ENCODE peak calls at places on chromosomes 2 and 18, in nine cellular contexts. One of them, this sample, is unnamed.

GRCh38 chr18:53745228-53745967 is 479.1 kb downstream of the MBD2 start:
- DNase-seq in astrocyte: no peak
- DNase-seq in bronchial epithelial cell: peak; percentile 90
- DNase-seq in spleen: no peak
- DNase-seq in IMR-90: no peak
- DNase-seq in aorta: no peak
- DNase-seq in fibroblast of lung: peak; percentile 3
- DNase-seq in AG10803: peak; percentile 16
- DNase-seq in foreskin fibroblast: peak; percentile 29
- DNase-seq in this sample: no peak

GRCh38 chr18:36485772-36486171 is 188.3 kb downstream of the FHOD3 start:
- DNase-seq in astrocyte: no peak
- DNase-seq in bronchial epithelial cell: peak; percentile 49
- DNase-seq in spleen: no peak
- DNase-seq in IMR-90: no peak
- DNase-seq in aorta: no peak
- DNase-seq in fibroblast of lung: no peak
- DNase-seq in AG10803: no peak
- DNase-seq in foreskin fibroblast: no peak
- DNase-seq in this sample: no peak

GRCh38 chr18:23583071-23583865 is 3.0 kb downstream of the NPC1 start:
- DNase-seq in astrocyte: no peak
- DNase-seq in bronchial epithelial cell: no peak
- DNase-seq in spleen: no peak
- DNase-seq in IMR-90: no peak
- DNase-seq in aorta: no peak
- DNase-seq in fibroblast of lung: no peak
- DNase-seq in AG10803: no peak
- DNase-seq in foreskin fibroblast: no peak
- DNase-seq in this sample: no peak

GRCh38 chr2:167924556-167924955 is 322.8 kb downstream of the STK39 start:
- DNase-seq in astrocyte: no peak
- DNase-seq in bronchial epithelial cell: no peak
- DNase-seq in spleen: no peak
- DNase-seq in IMR-90: no peak
- DNase-seq in aorta: no peak
- DNase-seq in fibroblast of lung: no peak
- DNase-seq in AG10803: no peak
- DNase-seq in foreskin fibroblast: no peak
- DNase-seq in this sample: no peak

GRCh38 chr2:159201321-159202063 is 85.0 kb downstream of the WDSUB1 start:
- DNase-seq in astrocyte: no peak
- DNase-seq in bronchial epithelial cell: no peak
- DNase-seq in spleen: peak; percentile 73
- DNase-seq in IMR-90: peak; percentile 78
- DNase-seq in aorta: no peak
- DNase-seq in fibroblast of lung: peak; percentile 21
- DNase-seq in AG10803: peak; percentile 49
- DNase-seq in foreskin fibroblast: no peak
- DNase-seq in this sample: no peak

GRCh38 chr2:45806563-45807358 is 155.3 kb downstream of the PRKCE start:
- DNase-seq in astrocyte: no peak
- DNase-seq in bronchial epithelial cell: no peak
- DNase-seq in spleen: no peak
- DNase-seq in IMR-90: no peak
- DNase-seq in aorta: no peak
- DNase-seq in fibroblast of lung: no peak
- DNase-seq in AG10803: no peak
- DNase-seq in foreskin fibroblast: no peak
- DNase-seq in this sample: no peak

GRCh38 chr18:40371673-40372072 is 1583.4 kb upstream of the PIK3C3 start:
- DNase-seq in astrocyte: peak; percentile 72
- DNase-seq in bronchial epithelial cell: peak; percentile 96
- DNase-seq in spleen: no peak
- DNase-seq in IMR-90: peak; percentile 83
- DNase-seq in aorta: no peak
- DNase-seq in fibroblast of lung: peak; percentile 79
- DNase-seq in AG10803: peak; percentile 57
- DNase-seq in foreskin fibroblast: peak; percentile 87
- DNase-seq in this sample: no peak

GRCh38 chr2:207487650-207488315 is 42.0 kb upstream of the CREB1 start:
- DNase-seq in astrocyte: peak; percentile 90
- DNase-seq in bronchial epithelial cell: peak; percentile 73
- DNase-seq in spleen: no peak
- DNase-seq in IMR-90: peak; percentile 95
- DNase-seq in aorta: no peak
- DNase-seq in fibroblast of lung: peak; percentile 93
- DNase-seq in AG10803: peak; percentile 94
- DNase-seq in foreskin fibroblast: peak; percentile 81
- DNase-seq in this sample: no peak

GRCh38 chr18:72342933-72343332 is 201.2 kb downstream of the CBLN2 start:
- DNase-seq in astrocyte: peak; percentile 2
- DNase-seq in bronchial epithelial cell: no peak
- DNase-seq in spleen: no peak
- DNase-seq in IMR-90: no peak
- DNase-seq in aorta: no peak
- DNase-seq in fibroblast of lung: peak; percentile 11
- DNase-seq in AG10803: peak; percentile 8
- DNase-seq in foreskin fibroblast: peak; percentile 62
- DNase-seq in this sample: no peak

DNA sequence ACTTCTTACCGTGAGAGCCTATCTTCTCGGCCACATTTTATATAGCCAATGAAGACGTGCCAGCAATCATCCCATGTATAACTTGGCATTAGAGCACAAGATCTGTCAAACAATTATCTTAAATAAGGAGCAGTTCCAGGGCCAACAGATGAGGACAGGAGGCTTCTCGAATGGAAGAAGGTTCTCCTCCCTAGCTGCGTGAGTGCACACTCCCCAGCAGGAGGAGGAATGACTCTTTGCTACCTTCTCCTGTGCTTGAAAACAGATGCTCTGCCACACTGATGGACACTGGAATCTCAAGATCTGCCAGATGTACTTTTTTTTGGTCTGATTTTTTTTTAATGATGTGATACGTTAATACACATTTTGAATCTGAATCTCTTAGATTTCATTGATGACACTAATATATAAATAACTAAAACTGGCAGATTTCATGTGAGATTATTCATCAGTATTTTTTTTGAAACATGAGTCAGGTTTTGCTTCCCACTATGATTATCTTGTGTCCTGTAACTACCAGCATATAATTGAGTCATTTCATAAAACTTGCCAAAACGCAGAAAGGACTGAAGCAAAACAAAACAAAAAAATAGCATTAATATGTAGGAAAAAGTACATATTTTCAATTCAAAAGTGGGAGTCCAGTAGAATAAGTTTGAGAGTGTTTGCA is 626 bp upstream of the VIT start:
- DNase-seq in astrocyte: peak; percentile 65
- DNase-seq in bronchial epithelial cell: peak; percentile 85
- DNase-seq in spleen: no peak
- DNase-seq in IMR-90: peak; percentile 73
- DNase-seq in aorta: no peak
- DNase-seq in fibroblast of lung: peak; percentile 73
- DNase-seq in AG10803: peak; percentile 78
- DNase-seq in foreskin fibroblast: peak; percentile 59
- DNase-seq in this sample: no peak
- H3K4me3 ChIP-seq in astrocyte: no peak overlapping the region
- H3K4me3 ChIP-seq in bronchial epithelial cell: no peak overlapping the region
- H3K4me3 ChIP-seq in spleen: no peak overlapping the region
- H3K4me3 ChIP-seq in IMR-90: no peak overlapping the region
- H3K4me3 ChIP-seq in aorta: no peak overlapping the region
- H3K4me3 ChIP-seq in fibroblast of lung: no peak overlapping the region
- H3K4me3 ChIP-seq in AG10803: peak overlapping the region; percentile 64
- H3K4me3 ChIP-seq in foreskin fibroblast: peak overlapping the region; percentile 51
- H3K4me3 ChIP-seq in this sample: peak overlapping the region; percentile 55

DNA sequence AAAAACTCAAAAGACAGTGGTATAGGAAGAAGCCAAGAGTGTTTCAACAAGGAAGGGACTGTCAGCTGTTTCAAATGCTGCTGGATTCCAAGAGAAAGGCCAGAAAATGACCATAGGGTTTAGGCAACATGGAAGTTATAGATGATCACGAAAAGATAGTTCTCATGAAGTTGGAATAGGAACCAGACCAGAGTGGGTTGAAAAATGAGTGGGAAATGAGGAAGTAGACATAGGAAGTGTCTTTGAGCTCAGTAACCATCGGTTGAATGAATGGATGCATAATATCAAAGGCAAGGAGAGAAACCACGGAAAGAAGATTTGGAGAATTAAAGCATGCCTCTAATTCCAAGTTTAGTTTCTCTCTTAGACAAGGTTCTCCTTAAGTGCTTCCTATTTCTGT is 1.3 kb downstream of the NCAPH start:
- DNase-seq in astrocyte: no peak
- DNase-seq in bronchial epithelial cell: no peak
- DNase-seq in spleen: no peak
- DNase-seq in IMR-90: no peak
- DNase-seq in aorta: no peak
- DNase-seq in fibroblast of lung: no peak
- DNase-seq in AG10803: no peak
- DNase-seq in foreskin fibroblast: no peak
- DNase-seq in this sample: no peak
- H3K4me3 ChIP-seq in astrocyte: peak overlapping the region; percentile 92
- H3K4me3 ChIP-seq in bronchial epithelial cell: no peak overlapping the region
- H3K4me3 ChIP-seq in spleen: no peak overlapping the region
- H3K4me3 ChIP-seq in IMR-90: no peak overlapping the region
- H3K4me3 ChIP-seq in aorta: no peak overlapping the region
- H3K4me3 ChIP-seq in fibroblast of lung: no peak overlapping the region
- H3K4me3 ChIP-seq in AG10803: no peak overlapping the region
- H3K4me3 ChIP-seq in foreskin fibroblast: no peak overlapping the region
- H3K4me3 ChIP-seq in this sample: no peak overlapping the region

GRCh38 chr2:64213607-64214275 is 69.5 kb upstream of the PELI1 start:
- DNase-seq in astrocyte: no peak
- DNase-seq in bronchial epithelial cell: no peak
- DNase-seq in spleen: no peak
- DNase-seq in IMR-90: no peak
- DNase-seq in aorta: no peak
- DNase-seq in fibroblast of lung: no peak
- DNase-seq in AG10803: no peak
- DNase-seq in foreskin fibroblast: no peak
- DNase-seq in this sample: no peak
- H3K4me3 ChIP-seq in astrocyte: no peak overlapping the region
- H3K4me3 ChIP-seq in bronchial epithelial cell: no peak overlapping the region
- H3K4me3 ChIP-seq in spleen: no peak overlapping the region
- H3K4me3 ChIP-seq in IMR-90: no peak overlapping the region
- H3K4me3 ChIP-seq in aorta: no peak overlapping the region
- H3K4me3 ChIP-seq in fibroblast of lung: no peak overlapping the region
- H3K4me3 ChIP-seq in AG10803: no peak overlapping the region
- H3K4me3 ChIP-seq in foreskin fibroblast: no peak overlapping the region
- H3K4me3 ChIP-seq in this sample: no peak overlapping the region

GRCh38 chr2:160223560-160223959 is 23.5 kb upstream of the ITGB6 start:
- DNase-seq in astrocyte: no peak
- DNase-seq in bronchial epithelial cell: peak; percentile 61
- DNase-seq in spleen: no peak
- DNase-seq in IMR-90: no peak
- DNase-seq in aorta: no peak
- DNase-seq in fibroblast of lung: no peak
- DNase-seq in AG10803: no peak
- DNase-seq in foreskin fibroblast: no peak
- DNase-seq in this sample: no peak
- H3K4me3 ChIP-seq in astrocyte: no peak overlapping the region
- H3K4me3 ChIP-seq in bronchial epithelial cell: no peak overlapping the region
- H3K4me3 ChIP-seq in spleen: no peak overlapping the region
- H3K4me3 ChIP-seq in IMR-90: no peak overlapping the region
- H3K4me3 ChIP-seq in aorta: no peak overlapping the region
- H3K4me3 ChIP-seq in fibroblast of lung: no peak overlapping the region
- H3K4me3 ChIP-seq in AG10803: no peak overlapping the region
- H3K4me3 ChIP-seq in foreskin fibroblast: no peak overlapping the region
- H3K4me3 ChIP-seq in this sample: no peak overlapping the region

GRCh38 chr18:2147424-2147823 is 423.9 kb downstream of the METTL4 start:
- DNase-seq in astrocyte: peak; percentile 89
- DNase-seq in bronchial epithelial cell: peak; percentile 67
- DNase-seq in spleen: no peak
- DNase-seq in IMR-90: no peak
- DNase-seq in aorta: no peak
- DNase-seq in fibroblast of lung: peak; percentile 86
- DNase-seq in AG10803: peak; percentile 54
- DNase-seq in foreskin fibroblast: peak; percentile 12
- DNase-seq in this sample: no peak
- H3K4me3 ChIP-seq in astrocyte: no peak overlapping the region
- H3K4me3 ChIP-seq in bronchial epithelial cell: no peak overlapping the region
- H3K4me3 ChIP-seq in spleen: no peak overlapping the region
- H3K4me3 ChIP-seq in IMR-90: no peak overlapping the region
- H3K4me3 ChIP-seq in aorta: no peak overlapping the region
- H3K4me3 ChIP-seq in fibroblast of lung: no peak overlapping the region
- H3K4me3 ChIP-seq in AG10803: no peak overlapping the region
- H3K4me3 ChIP-seq in foreskin fibroblast: no peak overlapping the region
- H3K4me3 ChIP-seq in this sample: no peak overlapping the region

DNA sequence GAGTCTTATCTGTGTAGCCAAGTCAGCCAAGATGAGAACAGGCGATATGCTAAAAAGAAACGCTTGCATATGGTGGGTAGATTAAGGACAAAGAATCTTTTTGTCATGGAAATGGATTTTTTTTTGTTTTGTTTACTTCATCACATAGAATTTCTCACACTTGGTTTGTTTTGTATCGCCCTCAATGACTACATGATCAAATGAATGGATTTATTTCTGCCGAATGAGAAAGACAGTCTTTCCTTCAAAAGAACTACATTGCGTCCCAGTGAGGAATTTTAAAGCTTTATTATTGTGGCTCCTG is 2.0 kb downstream of the SALL3 start:
- DNase-seq in astrocyte: no peak
- DNase-seq in bronchial epithelial cell: no peak
- DNase-seq in spleen: no peak
- DNase-seq in IMR-90: no peak
- DNase-seq in aorta: no peak
- DNase-seq in fibroblast of lung: no peak
- DNase-seq in AG10803: no peak
- DNase-seq in foreskin fibroblast: no peak
- DNase-seq in this sample: no peak
- H3K4me3 ChIP-seq in astrocyte: peak overlapping the region; percentile 55
- H3K4me3 ChIP-seq in bronchial epithelial cell: no peak overlapping the region
- H3K4me3 ChIP-seq in spleen: no peak overlapping the region
- H3K4me3 ChIP-seq in IMR-90: no peak overlapping the region
- H3K4me3 ChIP-seq in aorta: no peak overlapping the region
- H3K4me3 ChIP-seq in fibroblast of lung: no peak overlapping the region
- H3K4me3 ChIP-seq in AG10803: no peak overlapping the region
- H3K4me3 ChIP-seq in foreskin fibroblast: no peak overlapping the region
- H3K4me3 ChIP-seq in this sample: no peak overlapping the region

This sample was measured in heart left ventricle.